ENCODE peak calls at places on chromosomes 11 and 22, in eight cellular contexts. M, W, Y, A, H, E, N and C are unnamed samples.

GRCh38 chr11:3203221-3204043 is 15.2 kb downstream of the MRGPRG start:
- DNase-seq in M (no peak), W (no peak), Y (no peak), A (peak), H (no peak), E (no peak), N (no peak), C (no peak)

GRCh38 chr11:104164028-104164520 is at the start of gene PDGFD:
- DNase-seq in M (no peak), W (peak), Y (no peak), A (peak), H (no peak), E (peak), N (peak), C (no peak)

GRCh38 chr11:72599325-72600117 is 74.7 kb downstream of the PDE2A start:
- DNase-seq in M (no peak), W (no peak), Y (no peak), A (no peak), H (no peak), E (no peak), N (no peak), C (no peak)

GRCh38 chr11:108984021-108984420 is 319.2 kb downstream of the DDX10 start:
- DNase-seq in M (no peak), W (no peak), Y (no peak), A (no peak), H (no peak), E (no peak), N (no peak), C (no peak)

GRCh38 chr11:121449123-121449522 is 3.0 kb upstream of the SORL1 start:
- DNase-seq in M (no peak), W (no peak), Y (no peak), A (no peak), H (no peak), E (no peak), N (peak), C (no peak)

GRCh38 chr11:32939046-32939445 is 46.4 kb downstream of the QSER1 start:
- DNase-seq in M (no peak), W (no peak), Y (no peak), A (no peak), H (no peak), E (no peak), N (peak), C (no peak)

GRCh38 chr22:42353883-42354727 is 78.1 kb downstream of the NFAM1 start:
- DNase-seq in M (no peak), W (no peak), Y (no peak), A (no peak), H (no peak), E (no peak), N (no peak), C (no peak)

GRCh38 chr11:64562723-64563351 is 28.2 kb upstream of the SLC22A12 start:
- DNase-seq in M (no peak), W (no peak), Y (no peak), A (peak), H (no peak), E (no peak), N (no peak), C (no peak)

GRCh38 chr22:25051983-25052710 is 99.6 kb downstream of the KIAA1671 start:
- DNase-seq in M (no peak), W (no peak), Y (no peak), A (no peak), H (no peak), E (no peak), N (no peak), C (no peak)

GRCh38 chr22:23105919-23106853 is 35.6 kb downstream of the RSPH14 start:
- DNase-seq in M (no peak), W (no peak), Y (no peak), A (no peak), H (no peak), E (no peak), N (no peak), C (no peak)

GRCh38 chr11:14149683-14150082 is 187.2 kb downstream of the SPON1 start:
- DNase-seq in M (no peak), W (no peak), Y (no peak), A (no peak), H (no peak), E (no peak), N (no peak), C (no peak)